ENCODE peak calls at places on chromosomes 13 and 19, in nine cellular contexts. One of them, this sample, is unnamed.

GRCh38 chr13:110445722-110446569 is 115.6 kb downstream of the RAB20 start:
- DNase-seq in H9: no peak
- DNase-seq in GM13976: no peak
- DNase-seq in nephron progenitor cell: no peak
- DNase-seq in AG10803: no peak
- DNase-seq in mammary epithelial cell: peak
- DNase-seq in AG04449: no peak
- DNase-seq in prostate gland: no peak
- DNase-seq in Calu3: no peak
- DNase-seq in this sample: no peak

GRCh38 chr13:40564342-40564997 is 102.0 kb downstream of the FOXO1 start:
- DNase-seq in GM13976: peak
- DNase-seq in nephron progenitor cell: no peak
- DNase-seq in Calu3: no peak
- DNase-seq in AG04449: no peak
- DNase-seq in AG10803: no peak
- DNase-seq in H9: no peak
- DNase-seq in prostate gland: no peak
- DNase-seq in mammary epithelial cell: no peak
- DNase-seq in this sample: no peak

GRCh38 chr19:49487277-49488045 is at the start of gene RPL13A:
- DNase-seq in Calu3: peak
- DNase-seq in AG10803: peak
- DNase-seq in H9: peak
- DNase-seq in GM13976: peak
- DNase-seq in mammary epithelial cell: peak
- DNase-seq in prostate gland: peak
- DNase-seq in AG04449: peak
- DNase-seq in nephron progenitor cell: peak
- DNase-seq in this sample: peak

GRCh38 chr19:2524361-2524839 is 48.5 kb downstream of the GADD45B start:
- DNase-seq in GM13976: no peak
- DNase-seq in mammary epithelial cell: no peak
- DNase-seq in nephron progenitor cell: no peak
- DNase-seq in Calu3: no peak
- DNase-seq in H9: no peak
- DNase-seq in AG04449: no peak
- DNase-seq in prostate gland: no peak
- DNase-seq in AG10803: no peak
- DNase-seq in this sample: no peak

GRCh38 chr13:23007430-23007829 is 173.3 kb upstream of the SGCG start:
- DNase-seq in mammary epithelial cell: no peak
- DNase-seq in GM13976: no peak
- DNase-seq in AG10803: no peak
- DNase-seq in nephron progenitor cell: peak
- DNase-seq in H9: no peak
- DNase-seq in prostate gland: no peak
- DNase-seq in AG04449: no peak
- DNase-seq in Calu3: no peak
- DNase-seq in this sample: no peak

GRCh38 chr13:113489549-113490495 is 689 bp downstream of the DCUN1D2 start:
- DNase-seq in prostate gland: no peak
- DNase-seq in mammary epithelial cell: peak
- DNase-seq in GM13976: peak
- DNase-seq in nephron progenitor cell: peak
- DNase-seq in Calu3: peak
- DNase-seq in AG04449: no peak
- DNase-seq in H9: no peak
- DNase-seq in AG10803: peak
- DNase-seq in this sample: peak

GRCh38 chr19:28039677-28040381 is 1173.1 kb downstream of the UQCRFS1 start:
- DNase-seq in nephron progenitor cell: no peak
- DNase-seq in mammary epithelial cell: no peak
- DNase-seq in AG10803: no peak
- DNase-seq in prostate gland: no peak
- DNase-seq in Calu3: no peak
- DNase-seq in H9: no peak
- DNase-seq in AG04449: no peak
- DNase-seq in GM13976: no peak
- DNase-seq in this sample: no peak

GRCh38 chr19:50387176-50387867 is 3.2 kb downstream of the POLD1 start:
- DNase-seq in nephron progenitor cell: no peak
- DNase-seq in mammary epithelial cell: no peak
- DNase-seq in GM13976: no peak
- DNase-seq in Calu3: no peak
- DNase-seq in prostate gland: no peak
- DNase-seq in AG04449: no peak
- DNase-seq in H9: no peak
- DNase-seq in AG10803: peak
- DNase-seq in this sample: no peak

GRCh38 chr19:38534574-38534973 is 83.2 kb downstream of the MAP4K1 start:
- DNase-seq in GM13976: no peak
- DNase-seq in prostate gland: no peak
- DNase-seq in mammary epithelial cell: no peak
- DNase-seq in nephron progenitor cell: no peak
- DNase-seq in Calu3: no peak
- DNase-seq in H9: no peak
- DNase-seq in AG04449: no peak
- DNase-seq in AG10803: no peak
- DNase-seq in this sample: no peak

GRCh38 chr13:33128134-33128533 is 111.9 kb downstream of the KL start:
- DNase-seq in Calu3: no peak
- DNase-seq in nephron progenitor cell: no peak
- DNase-seq in prostate gland: no peak
- DNase-seq in AG10803: no peak
- DNase-seq in H9: no peak
- DNase-seq in GM13976: no peak
- DNase-seq in AG04449: no peak
- DNase-seq in mammary epithelial cell: no peak
- DNase-seq in this sample: no peak

GRCh38 chr19:45777395-45777961 is 4.8 kb downstream of the DMPK start:
- DNase-seq in Calu3: no peak
- DNase-seq in mammary epithelial cell: no peak
- DNase-seq in nephron progenitor cell: no peak
- DNase-seq in AG04449: no peak
- DNase-seq in prostate gland: no peak
- DNase-seq in GM13976: no peak
- DNase-seq in H9: no peak
- DNase-seq in AG10803: no peak
- DNase-seq in this sample: no peak

GRCh38 chr13:90627813-90628212 is 719.7 kb upstream of the MIR17HG start:
- DNase-seq in AG04449: no peak
- DNase-seq in prostate gland: no peak
- DNase-seq in mammary epithelial cell: no peak
- DNase-seq in H9: no peak
- DNase-seq in GM13976: no peak
- DNase-seq in nephron progenitor cell: no peak
- DNase-seq in AG10803: no peak
- DNase-seq in Calu3: no peak
- DNase-seq in this sample: no peak

GRCh38 chr13:99042851-99043250 is 65.0 kb upstream of the DOCK9 start:
- DNase-seq in AG04449: no peak
- DNase-seq in prostate gland: no peak
- DNase-seq in AG10803: no peak
- DNase-seq in nephron progenitor cell: no peak
- DNase-seq in H9: no peak
- DNase-seq in mammary epithelial cell: no peak
- DNase-seq in Calu3: no peak
- DNase-seq in GM13976: no peak
- DNase-seq in this sample: no peak

GRCh38 chr19:662207-662961 is 630 bp downstream of the RNF126 start:
- DNase-seq in GM13976: peak
- DNase-seq in AG04449: no peak
- DNase-seq in nephron progenitor cell: peak
- DNase-seq in AG10803: peak
- DNase-seq in mammary epithelial cell: peak
- DNase-seq in Calu3: peak
- DNase-seq in H9: no peak
- DNase-seq in prostate gland: no peak
- DNase-seq in this sample: peak

GRCh38 chr13:111913790-111914189 is 153.2 kb upstream of the SOX1 start:
- DNase-seq in mammary epithelial cell: no peak
- DNase-seq in Calu3: no peak
- DNase-seq in prostate gland: no peak
- DNase-seq in GM13976: no peak
- DNase-seq in AG10803: no peak
- DNase-seq in nephron progenitor cell: no peak
- DNase-seq in AG04449: no peak
- DNase-seq in H9: no peak
- DNase-seq in this sample: no peak

GRCh38 chr13:111152836-111153235 is 37.7 kb downstream of the ARHGEF7 start:
- DNase-seq in mammary epithelial cell: no peak
- DNase-seq in GM13976: no peak
- DNase-seq in H9: no peak
- DNase-seq in AG04449: no peak
- DNase-seq in Calu3: no peak
- DNase-seq in AG10803: no peak
- DNase-seq in prostate gland: no peak
- DNase-seq in nephron progenitor cell: no peak
- DNase-seq in this sample: peak

GRCh38 chr13:100890645-100891044 is 216.1 kb upstream of the TMTC4 start:
- DNase-seq in Calu3: no peak
- DNase-seq in prostate gland: no peak
- DNase-seq in AG10803: no peak
- DNase-seq in H9: no peak
- DNase-seq in mammary epithelial cell: no peak
- DNase-seq in GM13976: no peak
- DNase-seq in nephron progenitor cell: no peak
- DNase-seq in AG04449: no peak
- DNase-seq in this sample: no peak

GRCh38 chr13:30616927-30617314 is 799 bp upstream of the USPL1 start:
- DNase-seq in mammary epithelial cell: peak
- DNase-seq in nephron progenitor cell: no peak
- DNase-seq in prostate gland: peak
- DNase-seq in GM13976: peak
- DNase-seq in AG10803: peak
- DNase-seq in H9: no peak
- DNase-seq in AG04449: peak
- DNase-seq in Calu3: peak
- DNase-seq in this sample: peak

GRCh38 chr13:109196896-109197295 is 567.5 kb downstream of the MYO16 start:
- DNase-seq in prostate gland: no peak
- DNase-seq in mammary epithelial cell: no peak
- DNase-seq in Calu3: no peak
- DNase-seq in AG10803: no peak
- DNase-seq in H9: peak
- DNase-seq in nephron progenitor cell: peak
- DNase-seq in AG04449: no peak
- DNase-seq in GM13976: no peak
- DNase-seq in this sample: peak
- TF ChIP-seq CTCF in prostate gland: no peak
- TF ChIP-seq CTCF in mammary epithelial cell: no peak
- TF ChIP-seq CTCF in Calu3: no peak
- TF ChIP-seq CTCF in AG10803: no peak
- TF ChIP-seq CTCF in H9: peak
- TF ChIP-seq CTCF in nephron progenitor cell: peak
- TF ChIP-seq CTCF in AG04449: no peak
- TF ChIP-seq CTCF in GM13976: no peak
- TF ChIP-seq CTCF in this sample: peak

DNA sequence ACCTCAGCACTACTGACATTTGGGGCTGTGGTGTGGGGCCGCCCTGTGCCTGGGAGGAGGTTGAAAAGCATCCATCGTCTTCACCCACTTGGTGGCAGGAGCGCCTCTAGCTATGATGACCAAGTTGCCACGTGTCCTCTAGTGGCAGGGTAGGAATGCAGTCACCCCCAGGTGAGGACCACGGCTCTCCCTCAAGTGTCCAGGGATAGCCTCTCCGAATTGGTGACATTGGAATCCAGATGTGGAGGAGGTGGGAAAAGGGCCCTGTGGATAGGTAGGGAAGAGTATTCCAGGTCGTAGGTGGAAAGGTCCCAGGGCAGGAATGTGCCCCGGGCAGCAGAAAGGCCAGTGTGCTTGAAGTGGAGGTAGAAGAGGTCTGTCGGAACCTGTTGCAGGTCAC is 37.6 kb downstream of the ARHGEF18 start:
- DNase-seq in AG04449: no peak
- DNase-seq in H9: peak
- DNase-seq in GM13976: no peak
- DNase-seq in nephron progenitor cell: no peak
- DNase-seq in Calu3: no peak
- DNase-seq in AG10803: no peak
- DNase-seq in prostate gland: no peak
- DNase-seq in mammary epithelial cell: no peak
- DNase-seq in this sample: peak
- TF ChIP-seq CTCF in AG04449: no peak
- TF ChIP-seq CTCF in H9: peak
- TF ChIP-seq CTCF in GM13976: no peak
- TF ChIP-seq CTCF in nephron progenitor cell: no peak
- TF ChIP-seq CTCF in Calu3: no peak
- TF ChIP-seq CTCF in AG10803: no peak
- TF ChIP-seq CTCF in prostate gland: no peak
- TF ChIP-seq CTCF in mammary epithelial cell: no peak
- TF ChIP-seq CTCF in this sample: peak

DNA sequence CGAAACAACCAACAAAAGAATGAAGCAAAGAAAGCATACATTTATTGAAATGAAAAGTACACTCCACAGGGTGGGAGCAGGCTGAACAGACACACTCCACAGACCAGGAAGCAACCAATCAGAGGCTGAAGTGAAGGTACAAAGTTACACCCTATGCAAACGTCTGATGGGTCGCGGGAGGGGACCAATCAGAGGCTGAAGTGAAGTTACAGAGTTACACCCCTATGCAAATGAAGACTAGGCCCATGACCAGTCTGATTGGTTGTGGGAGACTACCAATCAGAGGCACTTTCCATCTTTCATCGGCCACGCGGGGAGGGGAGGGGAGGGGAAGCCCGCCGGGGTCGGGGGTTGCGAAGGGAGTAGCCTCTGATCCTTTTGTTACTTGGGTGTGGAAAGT is 12.4 kb upstream of the FBL start:
- DNase-seq in prostate gland: no peak
- DNase-seq in H9: peak
- DNase-seq in AG04449: no peak
- DNase-seq in GM13976: no peak
- DNase-seq in AG10803: no peak
- DNase-seq in Calu3: no peak
- DNase-seq in mammary epithelial cell: no peak
- DNase-seq in nephron progenitor cell: peak
- DNase-seq in this sample: peak
- TF ChIP-seq CTCF in prostate gland: no peak
- TF ChIP-seq CTCF in H9: no peak
- TF ChIP-seq CTCF in AG04449: no peak
- TF ChIP-seq CTCF in GM13976: no peak
- TF ChIP-seq CTCF in AG10803: no peak
- TF ChIP-seq CTCF in Calu3: no peak
- TF ChIP-seq CTCF in mammary epithelial cell: no peak
- TF ChIP-seq CTCF in nephron progenitor cell: no peak
- TF ChIP-seq CTCF in this sample: no peak

DNA sequence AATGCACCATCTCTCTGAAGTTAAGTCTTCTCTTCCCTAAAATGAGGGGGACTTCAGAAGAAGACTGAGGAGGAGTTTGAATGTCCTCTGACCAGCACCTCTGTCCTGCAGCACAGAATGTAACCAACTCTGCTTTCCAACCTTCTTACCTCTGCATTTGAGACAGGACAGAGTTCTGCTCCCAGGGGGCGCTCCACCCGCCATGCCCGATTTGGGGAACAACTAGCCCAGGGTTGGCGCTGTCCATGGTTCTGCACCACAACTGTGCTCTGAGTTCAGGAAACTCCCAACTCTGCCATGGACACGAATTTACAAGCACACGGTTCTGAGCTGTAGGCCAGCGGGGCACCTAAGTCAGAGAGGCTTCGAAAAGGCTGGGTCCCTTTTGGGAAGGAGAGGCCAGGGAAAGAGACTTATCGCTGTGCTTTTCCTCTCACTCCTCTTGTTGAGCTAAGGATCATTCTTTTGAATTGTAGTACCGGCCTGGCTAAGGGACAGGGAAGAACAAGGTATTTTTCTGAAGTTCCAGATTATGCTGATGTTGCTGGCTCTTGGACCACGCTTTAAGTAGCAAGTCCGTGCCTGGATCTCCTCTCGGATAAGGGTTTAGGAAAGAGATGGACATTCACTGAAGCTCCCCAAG is 22.2 kb downstream of the SIGLEC5 start:
- DNase-seq in AG04449: no peak
- DNase-seq in nephron progenitor cell: peak
- DNase-seq in AG10803: peak
- DNase-seq in prostate gland: peak
- DNase-seq in H9: peak
- DNase-seq in mammary epithelial cell: peak
- DNase-seq in Calu3: peak
- DNase-seq in GM13976: peak
- DNase-seq in this sample: peak
- TF ChIP-seq CTCF in AG04449: peak
- TF ChIP-seq CTCF in nephron progenitor cell: peak
- TF ChIP-seq CTCF in AG10803: peak
- TF ChIP-seq CTCF in prostate gland: no peak
- TF ChIP-seq CTCF in H9: peak
- TF ChIP-seq CTCF in mammary epithelial cell: peak
- TF ChIP-seq CTCF in Calu3: peak
- TF ChIP-seq CTCF in GM13976: peak
- TF ChIP-seq CTCF in this sample: peak